ENCODE peak calls at places on chromosomes 11 and 22, in seven cellular contexts. F is mammary epithelial cell, G is DMS 273 treated with DMSO at 0.1 percent for 48 hours, A is A549, T is Calu3, Z is neural crest cell, B is progenitor cell of endocrine pancreas. S is an unnamed sample.

GRCh38 chr11:57446055-57446454 is 14.3 kb upstream of the RTN4RL2 start:
- DNase-seq in F (no peak), G (no peak), A (no peak), T (no peak), Z (no peak), B (no peak), S (no peak)

GRCh38 chr11:36478700-36479329 is 31.3 kb downstream of the TRAF6 start:
- DNase-seq in F (peak; percentile 27), G (peak; percentile 1), A (peak; percentile 35), T (peak; percentile 46), Z (peak; percentile 41), B (no peak), S (no peak)

GRCh38 chr11:92286718-92287117 is 62.1 kb downstream of the FAT3 start:
- DNase-seq in F (no peak), G (no peak), A (no peak), T (no peak), Z (no peak), B (no peak), S (no peak)

GRCh38 chr22:19522190-19522880 is 1.9 kb downstream of the CLDN5 start:
- DNase-seq in F (no peak), G (peak; percentile 52), A (no peak), T (no peak), Z (no peak), B (no peak), S (peak; percentile 46)

GRCh38 chr11:6812391-6813005 is 13.0 kb upstream of the OR6A2 start:
- DNase-seq in F (peak; percentile 28), G (no peak), A (peak; percentile 35), T (peak; percentile 29), Z (peak; percentile 29), B (no peak), S (no peak)

GRCh38 chr11:1747753-1748466 is 2.5 kb downstream of the IFITM10 start:
- DNase-seq in F (peak; percentile 48), G (no peak), A (no peak), T (no peak), Z (no peak), B (no peak), S (no peak)

GRCh38 chr11:68021167-68021787 is 9.2 kb upstream of the NDUFS8 start:
- DNase-seq in F (no peak), G (no peak), A (no peak), T (peak; percentile 83), Z (no peak), B (no peak), S (peak; percentile 68)

GRCh38 chr11:75442161-75442885 is 9.3 kb upstream of the KLHL35 start:
- DNase-seq in F (no peak), G (no peak), A (no peak), T (no peak), Z (no peak), B (no peak), S (no peak)

GRCh38 chr11:45362636-45363035 is 76.5 kb upstream of the SYT13 start:
- DNase-seq in F (no peak), G (no peak), A (no peak), T (no peak), Z (no peak), B (no peak), S (no peak)

GRCh38 chr22:37968452-37969251 is 15.2 kb downstream of the POLR2F start:
- DNase-seq in F (no peak), G (no peak), A (no peak), T (no peak), Z (no peak), B (no peak), S (no peak)

GRCh38 chr11:8108430-8108829 is 27.4 kb downstream of the TUB start:
- DNase-seq in F (no peak), G (no peak), A (no peak), T (no peak), Z (no peak), B (no peak), S (no peak)

GRCh38 chr11:23729088-23729487 is 767.8 kb upstream of the LUZP2 start:
- DNase-seq in F (no peak), G (no peak), A (no peak), T (no peak), Z (no peak), B (no peak), S (no peak)

GRCh38 chr11:34343686-34344085 is 14.1 kb downstream of the ABTB2 start:
- DNase-seq in F (no peak), G (no peak), A (no peak), T (no peak), Z (no peak), B (no peak), S (no peak)

GRCh38 chr11:111663820-111664219 is 61.6 kb downstream of the SIK2 start:
- DNase-seq in F (no peak), G (no peak), A (no peak), T (peak; percentile 22), Z (no peak), B (no peak), S (no peak)

GRCh38 chr11:697028-697491 is 1.4 kb downstream of the TMEM80 start:
- DNase-seq in F (peak; percentile 94), G (no peak), A (no peak), T (no peak), Z (no peak), B (no peak), S (no peak)

GRCh38 chr22:50548913-50549790 is 3.5 kb downstream of the KLHDC7B start:
- DNase-seq in F (no peak), G (no peak), A (no peak), T (no peak), Z (no peak), B (no peak), S (peak; percentile 46)

GRCh38 chr11:3914807-3915206 is 59.3 kb downstream of the STIM1 start:
- DNase-seq in F (peak; percentile 21), G (no peak), A (no peak), T (no peak), Z (no peak), B (no peak), S (no peak)

GRCh38 chr11:82890002-82890341 is 10.3 kb downstream of the PRCP start:
- DNase-seq in F (no peak), G (no peak), A (no peak), T (no peak), Z (no peak), B (no peak), S (no peak)

GRCh38 chr11:128469220-128469619 is 118.1 kb downstream of the ETS1 start:
- DNase-seq in F (no peak), G (no peak), A (no peak), T (no peak), Z (no peak), B (no peak), S (no peak)

GRCh38 chr11:27353593-27354358 is 9.2 kb downstream of the CCDC34 start:
- DNase-seq in F (no peak), G (no peak), A (no peak), T (no peak), Z (no peak), B (no peak), S (no peak)

GRCh38 chr11:130700092-130700491 is 216.2 kb downstream of the SNX19 start:
- DNase-seq in F (no peak), G (no peak), A (no peak), T (no peak), Z (no peak), B (no peak), S (no peak)

GRCh38 chr22:31089101-31090100 is 8.3 kb downstream of the SMTN start:
- DNase-seq in F (no peak), G (no peak), A (no peak), T (peak; percentile 52), Z (peak; percentile 58), B (no peak), S (peak; percentile 69)

GRCh38 chr11:133895551-133895950 is 50.2 kb upstream of the SPATA19 start:
- DNase-seq in F (no peak), G (no peak), A (no peak), T (no peak), Z (no peak), B (no peak), S (no peak)

GRCh38 chr22:37983860-37984791 is at the start of gene SOX10:
- DNase-seq in F (no peak), G (no peak), A (no peak), T (no peak), Z (peak; percentile 61), B (no peak), S (peak; percentile 75)

GRCh38 chr11:10925149-10925926 is 67.5 kb upstream of the ZBED5 start:
- DNase-seq in F (no peak), G (peak; percentile 97), A (no peak), T (no peak), Z (no peak), B (no peak), S (no peak)

GRCh38 chr11:20010106-20010860 is 150.0 kb downstream of the DBX1 start:
- DNase-seq in F (no peak), G (no peak), A (no peak), T (no peak), Z (no peak), B (no peak), S (no peak)

GRCh38 chr11:78310500-78310909 is 107.1 kb downstream of the GAB2 start:
- DNase-seq in F (no peak), G (no peak), A (no peak), T (no peak), Z (no peak), B (no peak), S (no peak)

GRCh38 chr22:19620742-19621371 is 93.4 kb upstream of the SEPTIN5 start:
- DNase-seq in F (no peak), G (no peak), A (no peak), T (no peak), Z (no peak), B (no peak), S (no peak)

GRCh38 chr22:24435861-24436351 is 8.5 kb downstream of the ADORA2A start:
- DNase-seq in F (no peak), G (no peak), A (no peak), T (no peak), Z (no peak), B (no peak), S (no peak)

GRCh38 chr11:133064152-133064877 is 468.0 kb downstream of the OPCML start:
- DNase-seq in F (peak; percentile 30), G (peak; percentile 43), A (peak; percentile 2), T (no peak), Z (peak; percentile 83), B (peak; percentile 86), S (peak; percentile 94)

GRCh38 chr11:61635304-61635703 is 44.9 kb upstream of the DAGLA start:
- DNase-seq in F (no peak), G (no peak), A (no peak), T (no peak), Z (no peak), B (no peak), S (no peak)

GRCh38 chr11:123235117-123235686 is 40.2 kb upstream of the CLMP start:
- DNase-seq in F (no peak), G (no peak), A (peak; percentile 27), T (peak; percentile 2), Z (peak; percentile 14), B (no peak), S (no peak)

GRCh38 chr11:61756452-61757212 is 4.2 kb downstream of the MYRF start:
- DNase-seq in F (no peak), G (no peak), A (peak; percentile 94), T (peak; percentile 89), Z (no peak), B (peak; percentile 43), S (no peak)

GRCh38 chr22:49515486-49515885 is 312.2 kb downstream of the BRD1 start:
- DNase-seq in F (no peak), G (no peak), A (peak; percentile 18), T (no peak), Z (no peak), B (no peak), S (no peak)

GRCh38 chr22:46678003-46678657 is 57.9 kb downstream of the GRAMD4 start:
- DNase-seq in F (no peak), G (no peak), A (no peak), T (no peak), Z (no peak), B (no peak), S (no peak)

GRCh38 chr22:39994566-39995345 is at the start of gene FAM83F:
- DNase-seq in F (peak; percentile 69), G (no peak), A (no peak), T (peak; percentile 86), Z (no peak), B (peak; percentile 58), S (peak; percentile 64)